ENCODE peak calls at places on chromosomes 6 and 20, in seven cellular contexts. One of them, this sample, is unnamed.

GRCh38 chr20:45095753-45096371 is 5.1 kb downstream of the KCNS1 start:
- DNase-seq in heart left ventricle: no peak
- DNase-seq in breast epithelium: peak; percentile 21
- DNase-seq in ovary: peak; percentile 30
- DNase-seq in uterus: peak; percentile 52
- DNase-seq in IMR-90: peak; percentile 69
- DNase-seq in K562: peak; percentile 64
- DNase-seq in this sample: peak; percentile 50

GRCh38 chr6:108638993-108639392 is 78.3 kb downstream of the FOXO3 start:
- DNase-seq in K562: no peak
- DNase-seq in breast epithelium: no peak
- DNase-seq in ovary: no peak
- DNase-seq in heart left ventricle: no peak
- DNase-seq in uterus: no peak
- DNase-seq in IMR-90: no peak
- DNase-seq in this sample: no peak

GRCh38 chr20:7523288-7523687 is 417.0 kb downstream of the HAO1 start:
- DNase-seq in uterus: no peak
- DNase-seq in heart left ventricle: no peak
- DNase-seq in breast epithelium: no peak
- DNase-seq in IMR-90: no peak
- DNase-seq in ovary: no peak
- DNase-seq in K562: no peak
- DNase-seq in this sample: no peak

GRCh38 chr20:62644802-62645496 is 2.6 kb downstream of the SLCO4A1 start:
- DNase-seq in IMR-90: no peak
- DNase-seq in K562: no peak
- DNase-seq in ovary: peak; percentile 25
- DNase-seq in breast epithelium: no peak
- DNase-seq in heart left ventricle: no peak
- DNase-seq in uterus: no peak
- DNase-seq in this sample: peak; percentile 84

GRCh38 chr20:57361517-57361916 is 10.5 kb downstream of the RAE1 start:
- DNase-seq in ovary: no peak
- DNase-seq in K562: no peak
- DNase-seq in uterus: no peak
- DNase-seq in heart left ventricle: no peak
- DNase-seq in breast epithelium: no peak
- DNase-seq in IMR-90: peak; percentile 87
- DNase-seq in this sample: no peak

GRCh38 chr20:46118481-46119020 is 437 bp downstream of the CD40 start:
- DNase-seq in uterus: peak; percentile 61
- DNase-seq in ovary: peak; percentile 63
- DNase-seq in heart left ventricle: no peak
- DNase-seq in K562: no peak
- DNase-seq in IMR-90: no peak
- DNase-seq in breast epithelium: no peak
- DNase-seq in this sample: peak; percentile 28

GRCh38 chr6:131640100-131640499 is 3.0 kb downstream of the ENPP3 start:
- DNase-seq in ovary: no peak
- DNase-seq in IMR-90: no peak
- DNase-seq in uterus: no peak
- DNase-seq in K562: no peak
- DNase-seq in breast epithelium: no peak
- DNase-seq in heart left ventricle: no peak
- DNase-seq in this sample: no peak

GRCh38 chr20:32111763-32112162 is 2.2 kb downstream of the TM9SF4 start:
- DNase-seq in breast epithelium: no peak
- DNase-seq in heart left ventricle: no peak
- DNase-seq in uterus: no peak
- DNase-seq in IMR-90: no peak
- DNase-seq in K562: no peak
- DNase-seq in ovary: no peak
- DNase-seq in this sample: no peak

GRCh38 chr20:1964061-1964460 is 29.8 kb downstream of the PDYN start:
- DNase-seq in uterus: no peak
- DNase-seq in K562: no peak
- DNase-seq in ovary: no peak
- DNase-seq in heart left ventricle: no peak
- DNase-seq in breast epithelium: no peak
- DNase-seq in IMR-90: no peak
- DNase-seq in this sample: no peak

GRCh38 chr6:156449128-156449527 is 328.1 kb upstream of the ARID1B start:
- DNase-seq in K562: no peak
- DNase-seq in ovary: no peak
- DNase-seq in breast epithelium: peak; percentile 42
- DNase-seq in uterus: no peak
- DNase-seq in IMR-90: no peak
- DNase-seq in heart left ventricle: no peak
- DNase-seq in this sample: peak; percentile 41

GRCh38 chr20:17202668-17203067 is 24.2 kb upstream of the PCSK2 start:
- DNase-seq in ovary: peak; percentile 22
- DNase-seq in uterus: no peak
- DNase-seq in IMR-90: no peak
- DNase-seq in breast epithelium: no peak
- DNase-seq in heart left ventricle: no peak
- DNase-seq in K562: no peak
- DNase-seq in this sample: no peak

DNA sequence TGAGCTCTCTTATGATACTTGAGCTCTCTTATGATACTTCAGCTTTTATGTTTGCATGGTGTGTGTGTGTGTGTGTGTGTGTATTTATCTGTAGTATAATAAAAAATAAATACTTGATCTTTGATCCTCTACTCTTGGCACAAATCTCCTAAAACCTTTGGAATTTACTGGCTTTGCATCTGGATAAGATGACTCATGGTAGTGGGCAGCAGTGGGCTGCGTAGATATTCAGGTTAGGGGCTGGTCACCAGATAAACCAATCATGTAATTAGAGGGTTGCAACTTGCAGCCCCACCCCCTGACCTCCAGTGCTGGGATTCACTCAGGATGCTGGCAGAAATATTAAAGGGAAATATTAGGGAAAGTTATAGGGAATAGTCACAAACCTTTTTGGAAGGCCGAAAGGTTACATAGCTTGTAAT is 151.9 kb upstream of the COL21A1 start:
- DNase-seq in breast epithelium: no peak
- DNase-seq in IMR-90: peak; percentile 12
- DNase-seq in K562: no peak
- DNase-seq in heart left ventricle: no peak
- DNase-seq in ovary: no peak
- DNase-seq in uterus: no peak
- DNase-seq in this sample: no peak
- H3K27ac ChIP-seq in breast epithelium: no peak overlapping the region
- H3K27ac ChIP-seq in IMR-90: no peak overlapping the region
- H3K27ac ChIP-seq in K562: no peak overlapping the region
- H3K27ac ChIP-seq in heart left ventricle: no peak overlapping the region
- H3K27ac ChIP-seq in ovary: no peak overlapping the region
- H3K27ac ChIP-seq in uterus: peak overlapping the region; percentile 13
- H3K27ac ChIP-seq in this sample: no peak overlapping the region

GRCh38 chr20:33132858-33133615 is 34.9 kb upstream of the BPIFA2 start:
- DNase-seq in K562: no peak
- DNase-seq in heart left ventricle: no peak
- DNase-seq in ovary: no peak
- DNase-seq in uterus: no peak
- DNase-seq in IMR-90: no peak
- DNase-seq in breast epithelium: no peak
- DNase-seq in this sample: no peak

GRCh38 chr20:33137195-33137594 is 30.8 kb upstream of the BPIFA2 start:
- DNase-seq in IMR-90: no peak
- DNase-seq in K562: no peak
- DNase-seq in ovary: no peak
- DNase-seq in heart left ventricle: no peak
- DNase-seq in uterus: no peak
- DNase-seq in breast epithelium: no peak
- DNase-seq in this sample: no peak

GRCh38 chr20:33130553-33130952 is 37.4 kb upstream of the BPIFA2 start:
- DNase-seq in K562: no peak
- DNase-seq in heart left ventricle: no peak
- DNase-seq in breast epithelium: no peak
- DNase-seq in IMR-90: no peak
- DNase-seq in ovary: no peak
- DNase-seq in uterus: no peak
- DNase-seq in this sample: peak; percentile 66

GRCh38 chr20:33131949-33132822 is 35.8 kb upstream of the BPIFA2 start:
- DNase-seq in K562: no peak
- DNase-seq in heart left ventricle: no peak
- DNase-seq in ovary: no peak
- DNase-seq in IMR-90: no peak
- DNase-seq in breast epithelium: no peak
- DNase-seq in uterus: no peak
- DNase-seq in this sample: no peak

GRCh38 chr20:33133616-33133941 is 34.4 kb upstream of the BPIFA2 start:
- DNase-seq in K562: no peak
- DNase-seq in ovary: no peak
- DNase-seq in IMR-90: no peak
- DNase-seq in breast epithelium: no peak
- DNase-seq in heart left ventricle: no peak
- DNase-seq in uterus: no peak
- DNase-seq in this sample: no peak
- TF ChIP-seq POLR2A in K562: no peak
- TF ChIP-seq POLR2A in ovary: no peak
- TF ChIP-seq POLR2A in IMR-90: no peak
- TF ChIP-seq POLR2A in breast epithelium: no peak
- TF ChIP-seq POLR2A in heart left ventricle: no peak
- TF ChIP-seq POLR2A in uterus: no peak
- TF ChIP-seq POLR2A in this sample: no peak

GRCh38 chr6:148898360-148899005 is 151.7 kb downstream of the UST start:
- DNase-seq in ovary: no peak
- DNase-seq in breast epithelium: no peak
- DNase-seq in K562: no peak
- DNase-seq in IMR-90: no peak
- DNase-seq in uterus: peak; percentile 61
- DNase-seq in heart left ventricle: no peak
- DNase-seq in this sample: no peak
- H3K27ac ChIP-seq in ovary: no peak overlapping the region
- H3K27ac ChIP-seq in breast epithelium: no peak overlapping the region
- H3K27ac ChIP-seq in K562: no peak overlapping the region
- H3K27ac ChIP-seq in IMR-90: no peak overlapping the region
- H3K27ac ChIP-seq in uterus: no peak overlapping the region
- H3K27ac ChIP-seq in heart left ventricle: no peak overlapping the region
- H3K27ac ChIP-seq in this sample: no peak overlapping the region

DNA sequence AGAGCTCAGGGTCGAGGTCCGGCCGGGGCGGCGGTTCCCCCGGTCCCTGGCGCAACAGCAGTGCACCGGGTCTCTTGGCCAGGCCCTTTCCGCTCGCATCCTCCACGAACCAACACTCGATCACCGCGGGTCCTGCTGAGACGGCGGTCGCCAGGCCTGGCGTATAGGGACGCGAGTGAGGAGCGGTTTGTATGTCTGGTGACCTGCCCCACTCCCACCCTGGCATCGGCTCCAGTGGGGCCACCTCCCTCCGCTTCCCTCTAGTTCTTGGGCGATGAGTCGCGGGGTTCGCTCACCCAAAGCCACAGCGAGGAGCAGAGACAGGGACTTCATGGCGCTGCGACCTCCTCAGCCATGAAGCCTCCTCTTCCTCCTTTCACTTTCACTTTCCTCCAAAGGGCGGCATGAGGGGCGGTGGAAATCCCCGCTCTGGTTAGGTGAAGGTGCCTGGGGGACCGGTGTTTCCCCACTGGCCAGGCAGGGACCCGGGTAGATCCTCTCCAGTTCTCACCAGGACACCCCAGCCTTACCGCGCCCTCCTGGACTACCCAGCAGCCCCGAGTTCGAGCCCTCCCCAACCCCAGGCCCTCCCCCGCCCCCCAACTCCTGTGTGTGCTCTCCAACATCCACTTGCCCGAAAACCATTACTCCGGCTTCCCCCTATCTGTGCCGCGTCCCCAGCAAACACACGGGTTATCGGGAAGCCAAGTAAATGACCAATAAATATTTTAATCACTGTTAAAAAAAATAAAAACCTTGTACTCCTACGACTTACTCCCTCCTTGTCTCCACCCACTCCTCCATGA is at the start of gene TAPBP:
- DNase-seq in K562: peak; percentile 62
- DNase-seq in ovary: peak; percentile 73
- DNase-seq in IMR-90: peak; percentile 72
- DNase-seq in breast epithelium: peak; percentile 62
- DNase-seq in uterus: peak; percentile 63
- DNase-seq in heart left ventricle: peak; percentile 77
- DNase-seq in this sample: peak; percentile 60
- TF ChIP-seq POLR2A in K562: peak; percentile 69
- TF ChIP-seq POLR2A in ovary: peak; percentile 40
- TF ChIP-seq POLR2A in IMR-90: peak; percentile 75
- TF ChIP-seq POLR2A in breast epithelium: peak; percentile 35
- TF ChIP-seq POLR2A in uterus: peak; percentile 40
- TF ChIP-seq POLR2A in heart left ventricle: no peak
- TF ChIP-seq POLR2A in this sample: no peak

DNA sequence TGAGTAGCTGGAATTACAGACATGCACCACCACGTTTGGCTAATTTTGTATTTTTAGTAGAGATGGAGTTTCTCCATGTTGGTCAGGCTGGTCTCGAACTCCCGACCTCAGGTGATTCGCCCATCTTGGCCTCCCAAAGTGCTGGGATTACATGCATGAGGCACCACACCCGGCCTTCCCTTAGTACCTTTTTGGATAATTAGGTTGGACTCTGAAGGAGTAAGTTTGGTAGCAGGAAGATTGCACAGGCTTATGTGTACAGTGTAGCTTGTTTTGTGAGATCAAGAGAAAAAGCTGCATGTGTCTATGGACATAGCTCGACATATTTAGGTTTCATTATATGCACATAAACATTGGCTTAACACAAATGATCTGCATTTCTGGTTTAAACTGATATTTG is 116.8 kb downstream of the NCOA3 start:
- DNase-seq in uterus: no peak
- DNase-seq in heart left ventricle: no peak
- DNase-seq in IMR-90: no peak
- DNase-seq in ovary: no peak
- DNase-seq in K562: no peak
- DNase-seq in breast epithelium: no peak
- DNase-seq in this sample: no peak
- H3K27ac ChIP-seq in uterus: no peak overlapping the region
- H3K27ac ChIP-seq in heart left ventricle: no peak overlapping the region
- H3K27ac ChIP-seq in IMR-90: no peak overlapping the region
- H3K27ac ChIP-seq in ovary: no peak overlapping the region
- H3K27ac ChIP-seq in K562: no peak overlapping the region
- H3K27ac ChIP-seq in breast epithelium: no peak overlapping the region
- H3K27ac ChIP-seq in this sample: no peak overlapping the region

GRCh38 chr20:40294747-40295146 is 394.3 kb downstream of the MAFB start:
- DNase-seq in K562: no peak
- DNase-seq in uterus: no peak
- DNase-seq in ovary: no peak
- DNase-seq in IMR-90: no peak
- DNase-seq in breast epithelium: no peak
- DNase-seq in heart left ventricle: no peak
- DNase-seq in this sample: no peak
- TF ChIP-seq POLR2A in K562: no peak
- TF ChIP-seq POLR2A in uterus: no peak
- TF ChIP-seq POLR2A in ovary: no peak
- TF ChIP-seq POLR2A in IMR-90: no peak
- TF ChIP-seq POLR2A in breast epithelium: no peak
- TF ChIP-seq POLR2A in heart left ventricle: no peak
- TF ChIP-seq POLR2A in this sample: no peak

GRCh38 chr6:158244373-158244772 is 67.9 kb upstream of the TULP4 start:
- DNase-seq in heart left ventricle: no peak
- DNase-seq in uterus: no peak
- DNase-seq in K562: no peak
- DNase-seq in breast epithelium: no peak
- DNase-seq in ovary: no peak
- DNase-seq in IMR-90: no peak
- DNase-seq in this sample: no peak

GRCh38 chr6:158237656-158238055 is 69.5 kb downstream of the GTF2H5 start:
- DNase-seq in heart left ventricle: no peak
- DNase-seq in ovary: no peak
- DNase-seq in K562: no peak
- DNase-seq in uterus: no peak
- DNase-seq in breast epithelium: no peak
- DNase-seq in IMR-90: no peak
- DNase-seq in this sample: no peak

GRCh38 chr6:158242071-158242606 is 70.1 kb upstream of the TULP4 start:
- DNase-seq in breast epithelium: no peak
- DNase-seq in IMR-90: no peak
- DNase-seq in K562: no peak
- DNase-seq in ovary: no peak
- DNase-seq in heart left ventricle: no peak
- DNase-seq in uterus: no peak
- DNase-seq in this sample: no peak
- H3K27ac ChIP-seq in breast epithelium: peak overlapping the region; percentile 59
- H3K27ac ChIP-seq in IMR-90: no peak overlapping the region
- H3K27ac ChIP-seq in K562: peak overlapping the region; percentile 68
- H3K27ac ChIP-seq in ovary: no peak overlapping the region
- H3K27ac ChIP-seq in heart left ventricle: no peak overlapping the region
- H3K27ac ChIP-seq in uterus: no peak overlapping the region
- H3K27ac ChIP-seq in this sample: peak overlapping the region; percentile 14

This sample was measured in stomach.